ENCODE peak calls at places on chromosomes 6 and 20, in nine cellular contexts. G, O, K, F, R, S, N, V and J are unnamed samples.
A peak's percentile ranks its signal among the peaks of the same experiment; 100 is the strongest.

GRCh38 chr20:60589624-60590023 is 631.4 kb downstream of the CDH26 start:
- DNase-seq in G (peak; percentile 65), O (no peak), K (peak; percentile 15), F (no peak), R (no peak), S (no peak), N (no peak), V (no peak), J (no peak)

GRCh38 chr6:27829453-27830211 is 82.6 kb downstream of the OR2B2 start:
- DNase-seq in G (no peak), O (no peak), K (no peak), F (no peak), R (no peak), S (no peak), N (no peak), V (no peak), J (no peak)

GRCh38 chr6:166520905-166521834 is 65.3 kb downstream of the RAMACL start:
- DNase-seq in G (no peak), O (no peak), K (no peak), F (no peak), R (no peak), S (no peak), N (no peak), V (no peak), J (no peak)

GRCh38 chr6:148365037-148365436 is 22.4 kb downstream of the SASH1 start:
- DNase-seq in G (no peak), O (no peak), K (no peak), F (no peak), R (no peak), S (no peak), N (no peak), V (no peak), J (no peak)

GRCh38 chr6:105836379-105836778 is 249.8 kb upstream of the PRDM1 start:
- DNase-seq in G (no peak), O (no peak), K (no peak), F (no peak), R (no peak), S (no peak), N (no peak), V (no peak), J (no peak)

GRCh38 chr20:45967551-45968080 is 4.4 kb downstream of the ZNF335 start:
- DNase-seq in G (no peak), O (no peak), K (no peak), F (no peak), R (peak; percentile 64), S (peak; percentile 55), N (no peak), V (no peak), J (no peak)

GRCh38 chr20:4304601-4305000 is 289.2 kb upstream of the RNF24 start:
- DNase-seq in G (no peak), O (no peak), K (no peak), F (no peak), R (no peak), S (no peak), N (no peak), V (no peak), J (no peak)

GRCh38 chr20:42255820-42256219 is 637.6 kb upstream of the CHD6 start:
- DNase-seq in G (no peak), O (no peak), K (no peak), F (no peak), R (no peak), S (no peak), N (no peak), V (no peak), J (no peak)

GRCh38 chr6:110331816-110332215 is 26.3 kb downstream of the METTL24 start:
- DNase-seq in G (peak; percentile 23), O (peak; percentile 13), K (no peak), F (no peak), R (peak; percentile 76), S (no peak), N (no peak), V (no peak), J (no peak)

GRCh38 chr20:25252226-25252625 is 4.3 kb downstream of the PYGB start:
- DNase-seq in G (no peak), O (peak; percentile 39), K (no peak), F (no peak), R (no peak), S (no peak), N (no peak), V (no peak), J (no peak)

GRCh38 chr6:166747644-166748595 is 120.9 kb upstream of the RPS6KA2 start:
- DNase-seq in G (peak; percentile 41), O (no peak), K (no peak), F (no peak), R (no peak), S (no peak), N (no peak), V (no peak), J (peak; percentile 12)

GRCh38 chr20:58550661-58551060 is 35.5 kb upstream of the APCDD1L start:
- DNase-seq in G (no peak), O (no peak), K (peak; percentile 54), F (no peak), R (peak; percentile 40), S (no peak), N (no peak), V (no peak), J (no peak)

GRCh38 chr6:24721461-24722215 is 2.7 kb upstream of the C6orf62 start:
- DNase-seq in G (no peak), O (peak; percentile 90), K (no peak), F (no peak), R (no peak), S (no peak), N (no peak), V (no peak), J (no peak)

GRCh38 chr6:108745664-108746336 is 102.4 kb upstream of the ARMC2 start:
- DNase-seq in G (no peak), O (no peak), K (no peak), F (no peak), R (no peak), S (no peak), N (no peak), V (no peak), J (no peak)

GRCh38 chr20:24765316-24766142 is 183.5 kb upstream of the CST7 start:
- DNase-seq in G (no peak), O (no peak), K (no peak), F (no peak), R (no peak), S (peak; percentile 41), N (no peak), V (no peak), J (no peak)

GRCh38 chr6:20402181-20403079 is 751 bp downstream of the E2F3 start:
- DNase-seq in G (peak; percentile 72), O (peak; percentile 51), K (peak; percentile 69), F (no peak), R (peak; percentile 67), S (peak; percentile 71), N (peak; percentile 12), V (no peak), J (peak; percentile 65)
- TF ChIP-seq POLR2AphosphoS5 in G (peak; percentile 8), O (no peak), K (peak; percentile 55), F (peak; percentile 62), R (no peak), S (no peak), N (peak; percentile 30), V (no peak), J (peak; percentile 70)

DNA sequence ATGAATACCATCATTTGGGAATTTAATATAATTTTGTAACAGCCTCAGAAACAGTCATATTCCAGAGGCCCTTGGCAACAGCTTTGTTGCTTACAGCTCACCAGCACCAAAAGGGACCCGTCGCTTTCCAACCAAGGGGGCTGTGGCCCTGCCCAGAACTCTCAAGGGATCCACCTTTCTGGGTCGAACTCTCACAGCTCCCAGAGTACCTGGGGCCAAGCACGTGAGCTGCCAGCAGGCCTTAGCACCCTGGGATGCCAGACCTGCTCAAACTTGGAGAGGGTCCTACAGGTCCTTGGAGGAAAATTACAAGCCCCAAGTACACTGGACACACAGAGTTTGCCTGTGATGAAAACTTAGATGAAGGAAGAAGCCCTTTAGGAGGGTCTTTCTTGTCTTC is 66.6 kb downstream of the SNX5 start:
- DNase-seq in G (no peak), O (no peak), K (no peak), F (no peak), R (peak; percentile 35), S (no peak), N (no peak), V (no peak), J (no peak)
- TF ChIP-seq POLR2AphosphoS5 in G (no peak), O (no peak), K (no peak), F (no peak), R (no peak), S (no peak), N (no peak), V (no peak), J (no peak)

DNA sequence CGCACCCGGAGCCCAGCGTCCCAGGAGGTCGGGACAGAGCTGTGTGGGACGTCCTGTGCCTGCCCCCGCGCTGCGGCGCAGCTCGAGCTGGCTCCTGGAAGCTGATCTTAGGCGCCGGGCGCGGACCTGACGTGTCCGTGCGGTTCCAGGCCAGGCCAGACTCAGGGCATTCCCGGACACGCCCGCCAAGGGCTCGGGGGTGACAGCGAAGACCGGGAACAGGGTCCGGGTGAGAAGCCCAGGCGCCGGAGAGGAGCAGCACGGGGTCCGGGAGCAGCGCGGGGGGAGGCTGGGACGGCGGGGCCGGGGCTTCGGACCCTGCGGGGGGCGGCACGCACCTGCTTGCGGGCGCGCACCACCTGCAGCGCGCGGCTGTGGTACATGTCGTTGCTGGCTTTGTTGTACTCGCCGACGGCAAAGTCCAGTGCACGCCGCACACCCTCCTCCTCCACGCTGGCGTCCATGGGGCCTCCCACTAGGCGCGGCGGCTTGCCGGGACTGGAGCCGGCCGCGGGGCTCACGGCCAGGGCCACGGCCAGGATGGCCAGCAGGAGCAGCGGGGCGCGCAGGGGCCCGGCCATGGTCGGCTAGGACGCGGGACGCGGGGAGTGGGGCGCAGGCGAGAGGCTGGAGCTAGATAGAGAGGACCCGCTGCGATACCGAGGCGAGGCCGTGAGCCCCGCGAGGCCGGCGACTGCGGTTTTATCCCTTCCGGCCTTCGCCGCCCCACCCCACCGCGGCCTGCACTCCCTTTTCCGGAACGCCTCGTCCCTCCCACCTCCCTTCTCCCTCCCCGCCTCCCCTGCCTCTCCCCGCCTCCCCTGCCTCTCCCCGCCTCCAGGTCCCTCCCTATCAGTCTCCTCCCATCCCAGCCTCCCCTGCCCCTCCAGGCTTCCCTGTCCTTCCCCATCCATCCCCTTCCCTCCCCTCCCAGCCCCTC is at the start of gene CST3:
- DNase-seq in G (peak; percentile 82), O (peak; percentile 93), K (peak; percentile 92), F (peak; percentile 25), R (peak; percentile 97), S (peak; percentile 94), N (peak; percentile 68), V (peak; percentile 80), J (peak; percentile 70)
- TF ChIP-seq POLR2AphosphoS5 in G (no peak), O (peak; percentile 90), K (peak; percentile 41), F (peak; percentile 82), R (peak; percentile 96), S (no peak), N (peak; percentile 92), V (peak; percentile 57), J (no peak)

DNA sequence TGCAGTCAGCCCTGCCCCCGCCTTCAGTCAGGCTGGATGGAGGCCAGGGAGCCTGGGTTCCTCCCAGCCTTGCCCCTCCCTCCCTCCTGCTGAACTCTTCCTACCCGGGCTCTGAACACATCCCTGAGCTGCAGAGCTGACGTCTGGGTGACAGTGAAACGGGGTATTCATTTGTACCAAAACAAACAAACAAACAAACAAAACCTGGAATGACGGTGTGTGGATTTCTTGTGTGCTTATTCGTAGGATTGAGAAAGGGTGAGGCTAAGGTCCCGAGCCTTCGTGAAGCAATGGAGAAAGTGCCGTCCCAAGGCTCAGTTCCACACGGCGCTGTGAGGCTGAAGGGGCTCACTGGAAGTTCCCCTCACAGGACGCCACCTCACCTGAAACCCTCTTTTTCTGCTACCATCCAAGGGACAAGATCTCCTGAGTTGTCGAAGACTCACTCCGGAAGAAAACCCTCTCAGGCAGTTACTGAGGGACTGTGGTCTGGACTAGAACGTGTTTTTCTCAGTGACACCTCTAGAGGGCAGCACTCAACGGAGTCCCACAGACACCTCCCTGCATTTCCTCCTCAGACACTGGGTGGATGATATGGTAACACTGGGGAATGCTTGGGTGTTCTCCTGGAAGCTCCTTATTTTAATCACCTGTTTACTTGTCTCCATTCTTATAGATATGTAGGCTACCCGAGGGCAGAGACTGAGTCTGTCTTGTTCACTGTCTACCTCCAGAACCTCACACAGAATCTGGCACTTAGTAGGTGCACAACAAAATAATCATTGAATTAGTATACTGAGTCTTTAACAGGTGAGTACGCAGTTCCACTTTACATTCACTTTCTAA is 27.3 kb downstream of the GSTA3 start:
- DNase-seq in G (peak; percentile 85), O (peak; percentile 77), K (peak; percentile 76), F (peak; percentile 69), R (peak; percentile 76), S (peak; percentile 65), N (peak; percentile 55), V (peak; percentile 54), J (peak; percentile 73)
- TF ChIP-seq POLR2AphosphoS5 in G (no peak), O (no peak), K (no peak), F (no peak), R (no peak), S (no peak), N (peak; percentile 64), V (no peak), J (no peak)